ENCODE peak calls at places on chromosomes 13 and 19, in six cellular contexts. One of them, this sample, is unnamed. For H3K4me1 and H3K9me3, the result is how much of the 10 kb centered on the place peaks cover.

GRCh38 chr13:43245374-43245964 is 222.1 kb downstream of the DNAJC15 start:
- DNase-seq in cardiac muscle cell: no peak
- DNase-seq in left lung: no peak
- DNase-seq in PC-3: peak
- DNase-seq in neuronal stem cell: no peak
- DNase-seq in tibial artery: no peak
- DNase-seq in this sample: no peak

GRCh38 chr19:46731007-46731501 is 14.1 kb upstream of the PRKD2 start:
- DNase-seq in cardiac muscle cell: no peak
- DNase-seq in left lung: peak
- DNase-seq in PC-3: peak
- DNase-seq in neuronal stem cell: no peak
- DNase-seq in tibial artery: no peak
- DNase-seq in this sample: peak

GRCh38 chr13:95326695-95327094 is 25.4 kb upstream of the ABCC4 start:
- DNase-seq in cardiac muscle cell: no peak
- DNase-seq in left lung: no peak
- DNase-seq in PC-3: no peak
- DNase-seq in neuronal stem cell: no peak
- DNase-seq in tibial artery: no peak
- DNase-seq in this sample: no peak

GRCh38 chr13:41708648-41709175 is 251.4 kb downstream of the RGCC start:
- DNase-seq in cardiac muscle cell: no peak
- DNase-seq in left lung: no peak
- DNase-seq in PC-3: no peak
- DNase-seq in neuronal stem cell: no peak
- DNase-seq in tibial artery: no peak
- DNase-seq in this sample: peak

GRCh38 chr13:113449693-113450347 is 3.5 kb downstream of the ADPRHL1 start:
- DNase-seq in cardiac muscle cell: no peak
- DNase-seq in left lung: no peak
- DNase-seq in PC-3: no peak
- DNase-seq in neuronal stem cell: no peak
- DNase-seq in tibial artery: peak
- DNase-seq in this sample: peak

GRCh38 chr13:37418490-37418889 is 180.1 kb downstream of the POSTN start:
- DNase-seq in cardiac muscle cell: no peak
- DNase-seq in left lung: no peak
- DNase-seq in PC-3: no peak
- DNase-seq in neuronal stem cell: no peak
- DNase-seq in tibial artery: no peak
- DNase-seq in this sample: no peak

GRCh38 chr19:54077334-54077733 is 3.8 kb downstream of the TARM1 start:
- DNase-seq in cardiac muscle cell: no peak
- DNase-seq in left lung: no peak
- DNase-seq in PC-3: no peak
- DNase-seq in neuronal stem cell: no peak
- DNase-seq in tibial artery: no peak
- DNase-seq in this sample: no peak

GRCh38 chr13:35712907-35713685 is 236.6 kb upstream of the MAB21L1 start:
- DNase-seq in cardiac muscle cell: no peak
- DNase-seq in left lung: no peak
- DNase-seq in PC-3: no peak
- DNase-seq in neuronal stem cell: no peak
- DNase-seq in tibial artery: no peak
- DNase-seq in this sample: no peak

GRCh38 chr19:19531951-19532805 is 3.5 kb downstream of the YJEFN3 start:
- DNase-seq in cardiac muscle cell: peak
- DNase-seq in left lung: peak
- DNase-seq in PC-3: peak
- DNase-seq in neuronal stem cell: peak
- DNase-seq in tibial artery: peak
- DNase-seq in this sample: peak

GRCh38 chr19:46990998-46991676 is 28.5 kb upstream of the NPAS1 start:
- DNase-seq in cardiac muscle cell: peak
- DNase-seq in left lung: no peak
- DNase-seq in PC-3: peak
- DNase-seq in neuronal stem cell: peak
- DNase-seq in tibial artery: peak
- DNase-seq in this sample: peak

GRCh38 chr13:39037410-39037879 is 444 bp downstream of the PROSER1 start:
- DNase-seq in cardiac muscle cell: no peak
- DNase-seq in left lung: no peak
- DNase-seq in PC-3: no peak
- DNase-seq in neuronal stem cell: no peak
- DNase-seq in tibial artery: no peak
- DNase-seq in this sample: no peak

GRCh38 chr13:36509369-36509768 is 77.1 kb downstream of the CCNA1 start:
- DNase-seq in cardiac muscle cell: no peak
- DNase-seq in left lung: no peak
- DNase-seq in PC-3: peak
- DNase-seq in neuronal stem cell: no peak
- DNase-seq in tibial artery: no peak
- DNase-seq in this sample: no peak

GRCh38 chr13:48580185-48580803 is 47.4 kb upstream of the RCBTB2 start:
- DNase-seq in cardiac muscle cell: peak
- DNase-seq in left lung: no peak
- DNase-seq in PC-3: peak
- DNase-seq in neuronal stem cell: peak
- DNase-seq in tibial artery: peak
- DNase-seq in this sample: peak

GRCh38 chr13:111165611-111166010 is 50.5 kb downstream of the ARHGEF7 start:
- DNase-seq in cardiac muscle cell: no peak
- DNase-seq in left lung: no peak
- DNase-seq in PC-3: no peak
- DNase-seq in neuronal stem cell: no peak
- DNase-seq in tibial artery: no peak
- DNase-seq in this sample: no peak

GRCh38 chr19:3618144-3618810 is 8.3 kb downstream of the CACTIN start:
- DNase-seq in cardiac muscle cell: peak
- DNase-seq in left lung: peak
- DNase-seq in PC-3: peak
- DNase-seq in neuronal stem cell: no peak
- DNase-seq in tibial artery: peak
- DNase-seq in this sample: peak

GRCh38 chr19:38252935-38253691 is 3.1 kb downstream of the PPP1R14A start:
- DNase-seq in cardiac muscle cell: peak
- DNase-seq in left lung: no peak
- DNase-seq in PC-3: no peak
- DNase-seq in neuronal stem cell: no peak
- DNase-seq in tibial artery: peak
- DNase-seq in this sample: peak

GRCh38 chr13:106151056-106151699 is 384.3 kb downstream of the EFNB2 start:
- DNase-seq in cardiac muscle cell: no peak
- DNase-seq in left lung: no peak
- DNase-seq in PC-3: peak
- DNase-seq in neuronal stem cell: peak
- DNase-seq in tibial artery: no peak
- DNase-seq in this sample: no peak

GRCh38 chr13:25990801-25991200 is 61.0 kb downstream of the SHISA2 start:
- DNase-seq in cardiac muscle cell: peak
- DNase-seq in left lung: no peak
- DNase-seq in PC-3: no peak
- DNase-seq in neuronal stem cell: no peak
- DNase-seq in tibial artery: no peak
- DNase-seq in this sample: no peak

GRCh38 chr13:21686761-21687391 is 16.0 kb downstream of the FGF9 start:
- DNase-seq in cardiac muscle cell: no peak
- DNase-seq in left lung: no peak
- DNase-seq in PC-3: no peak
- DNase-seq in neuronal stem cell: no peak
- DNase-seq in tibial artery: no peak
- DNase-seq in this sample: no peak

GRCh38 chr13:48646791-48647190 is 6.9 kb upstream of the CYSLTR2 start:
- DNase-seq in cardiac muscle cell: no peak
- DNase-seq in left lung: peak
- DNase-seq in PC-3: no peak
- DNase-seq in neuronal stem cell: no peak
- DNase-seq in tibial artery: no peak
- DNase-seq in this sample: no peak

GRCh38 chr13:33376212-33376611 is 90.7 kb upstream of the STARD13 start:
- DNase-seq in cardiac muscle cell: no peak
- DNase-seq in left lung: no peak
- DNase-seq in PC-3: no peak
- DNase-seq in neuronal stem cell: no peak
- DNase-seq in tibial artery: no peak
- DNase-seq in this sample: no peak

GRCh38 chr13:20465218-20465879 is 60.3 kb downstream of the CRYL1 start:
- DNase-seq in cardiac muscle cell: no peak
- DNase-seq in left lung: no peak
- DNase-seq in PC-3: peak
- DNase-seq in neuronal stem cell: no peak
- DNase-seq in tibial artery: no peak
- DNase-seq in this sample: no peak

GRCh38 chr19:12987190-12987589 is 8.1 kb upstream of the NFIX start:
- DNase-seq in cardiac muscle cell: no peak
- DNase-seq in left lung: no peak
- DNase-seq in PC-3: no peak
- DNase-seq in neuronal stem cell: no peak
- DNase-seq in tibial artery: no peak
- DNase-seq in this sample: no peak

GRCh38 chr19:52527954-52528326 is 472 bp downstream of the ZNF808 start:
- DNase-seq in cardiac muscle cell: peak
- DNase-seq in left lung: peak
- DNase-seq in PC-3: no peak
- DNase-seq in neuronal stem cell: no peak
- DNase-seq in tibial artery: no peak
- DNase-seq in this sample: peak

GRCh38 chr13:113470073-113470472 is 16.8 kb upstream of the ADPRHL1 start:
- DNase-seq in cardiac muscle cell: no peak
- DNase-seq in left lung: no peak
- DNase-seq in PC-3: no peak
- DNase-seq in neuronal stem cell: no peak
- DNase-seq in tibial artery: no peak
- DNase-seq in this sample: no peak

GRCh38 chr13:108322206-108322824 is 52.8 kb downstream of the TNFSF13B start:
- DNase-seq in cardiac muscle cell: peak
- DNase-seq in left lung: no peak
- DNase-seq in PC-3: peak
- DNase-seq in neuronal stem cell: peak
- DNase-seq in tibial artery: no peak
- DNase-seq in this sample: no peak

GRCh38 chr13:31172535-31172934 is 10.8 kb upstream of the HSPH1 start:
- DNase-seq in cardiac muscle cell: no peak
- DNase-seq in left lung: no peak
- DNase-seq in PC-3: peak
- DNase-seq in neuronal stem cell: no peak
- DNase-seq in tibial artery: no peak
- DNase-seq in this sample: no peak

GRCh38 chr19:2819540-2820111 is at the start of gene ZNF554:
- DNase-seq in cardiac muscle cell: peak
- DNase-seq in left lung: peak
- DNase-seq in PC-3: peak
- DNase-seq in neuronal stem cell: peak
- DNase-seq in tibial artery: peak
- DNase-seq in this sample: peak

GRCh38 chr19:38647966-38648788 is 728 bp downstream of the ACTN4 start:
- DNase-seq in cardiac muscle cell: peak
- DNase-seq in left lung: no peak
- DNase-seq in PC-3: no peak
- DNase-seq in neuronal stem cell: no peak
- DNase-seq in tibial artery: no peak
- DNase-seq in this sample: no peak

GRCh38 chr13:76216729-76217128 is 580.6 kb downstream of the LMO7 start:
- DNase-seq in cardiac muscle cell: no peak
- DNase-seq in left lung: no peak
- DNase-seq in PC-3: no peak
- DNase-seq in neuronal stem cell: no peak
- DNase-seq in tibial artery: no peak
- DNase-seq in this sample: no peak

GRCh38 chr13:35930665-35931631 is 200.2 kb downstream of the DCLK1 start:
- DNase-seq in cardiac muscle cell: no peak
- DNase-seq in left lung: no peak
- DNase-seq in PC-3: no peak
- DNase-seq in neuronal stem cell: no peak
- DNase-seq in tibial artery: no peak
- DNase-seq in this sample: no peak

GRCh38 chr13:24230428-24231072 is 70.0 kb downstream of the SPATA13 start:
- DNase-seq in cardiac muscle cell: no peak
- DNase-seq in left lung: no peak
- DNase-seq in PC-3: no peak
- DNase-seq in neuronal stem cell: no peak
- DNase-seq in tibial artery: no peak
- DNase-seq in this sample: no peak
- H3K4me3 ChIP-seq in cardiac muscle cell: no peak
- H3K4me3 ChIP-seq in left lung: no peak
- H3K4me3 ChIP-seq in PC-3: no peak
- H3K4me3 ChIP-seq in neuronal stem cell: no peak
- H3K4me3 ChIP-seq in tibial artery: no peak
- H3K4me3 ChIP-seq in this sample: no peak

DNA sequence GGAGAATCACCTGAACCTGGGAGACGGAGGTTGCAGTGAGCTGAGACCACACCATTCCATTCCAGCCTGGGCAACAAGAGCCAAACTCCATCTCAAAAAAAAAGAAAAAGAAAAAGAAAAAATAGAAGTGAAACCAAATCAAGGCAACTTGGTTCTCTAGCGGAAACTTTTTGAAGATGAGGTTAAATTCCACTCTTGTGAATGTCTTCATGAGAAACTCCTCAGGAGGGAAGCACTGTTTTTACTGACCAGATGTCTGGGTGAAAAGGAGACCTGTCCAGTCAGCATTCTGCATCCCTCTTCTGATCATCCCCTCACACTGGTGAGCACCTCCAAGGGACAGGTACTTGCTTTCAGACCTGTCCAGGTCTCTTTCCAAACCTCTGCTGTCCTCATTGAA is 15.8 kb downstream of the BRD4 start:
- DNase-seq in cardiac muscle cell: no peak
- DNase-seq in left lung: no peak
- DNase-seq in PC-3: no peak
- DNase-seq in neuronal stem cell: no peak
- DNase-seq in tibial artery: no peak
- DNase-seq in this sample: no peak
- H3K4me1 ChIP-seq in cardiac muscle cell: under half
- H3K4me1 ChIP-seq in left lung: under half
- H3K4me1 ChIP-seq in PC-3: under half
- H3K4me1 ChIP-seq in neuronal stem cell: under half
- H3K4me1 ChIP-seq in tibial artery: under half
- H3K4me1 ChIP-seq in this sample: half or more

GRCh38 chr19:21423057-21424041 is 26.4 kb downstream of the ZNF493 start:
- DNase-seq in cardiac muscle cell: no peak
- DNase-seq in left lung: no peak
- DNase-seq in PC-3: no peak
- DNase-seq in neuronal stem cell: no peak
- DNase-seq in tibial artery: no peak
- DNase-seq in this sample: no peak
- H3K9me3 ChIP-seq in cardiac muscle cell: under half
- H3K9me3 ChIP-seq in left lung: half or more
- H3K9me3 ChIP-seq in PC-3: under half
- H3K9me3 ChIP-seq in neuronal stem cell: under half
- H3K9me3 ChIP-seq in tibial artery: under half
- H3K9me3 ChIP-seq in this sample: half or more

DNA sequence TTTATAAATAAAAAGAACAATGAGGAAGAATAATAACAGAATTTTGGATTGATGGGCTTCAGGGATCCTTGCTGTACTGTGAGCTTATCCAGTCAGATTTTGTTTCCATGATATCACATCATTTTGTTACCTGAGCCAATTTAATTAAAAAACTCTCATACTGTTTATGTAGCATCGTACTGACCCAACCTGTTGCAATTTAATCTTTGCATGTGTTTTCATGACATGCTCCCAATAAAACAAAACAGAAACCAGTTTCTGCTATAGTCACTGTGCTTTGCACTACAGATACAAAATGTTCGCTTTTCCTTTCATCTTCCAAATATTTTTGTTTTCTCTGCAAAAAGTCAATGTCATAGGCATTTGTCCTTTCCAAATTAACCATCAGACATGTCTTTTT is 109.7 kb upstream of the RNF113B start:
- DNase-seq in cardiac muscle cell: no peak
- DNase-seq in left lung: no peak
- DNase-seq in PC-3: no peak
- DNase-seq in neuronal stem cell: no peak
- DNase-seq in tibial artery: no peak
- DNase-seq in this sample: no peak
- H3K4me3 ChIP-seq in cardiac muscle cell: no peak
- H3K4me3 ChIP-seq in left lung: no peak
- H3K4me3 ChIP-seq in PC-3: no peak
- H3K4me3 ChIP-seq in neuronal stem cell: no peak
- H3K4me3 ChIP-seq in tibial artery: no peak
- H3K4me3 ChIP-seq in this sample: no peak